ENCODE peak calls at places on chromosomes 5 and 9, in four cellular contexts. Z, L, O and N are unnamed samples.

GRCh38 chr5:128782446-128782845 is 182.8 kb upstream of the SLC27A6 start:
- DNase-seq in O (no peak), Z (no peak), L (no peak), N (peak)

GRCh38 chr5:168992687-168993086 is 308.3 kb downstream of the SLIT3 start:
- DNase-seq in L (peak), O (no peak), Z (no peak), N (no peak)

GRCh38 chr5:17203329-17204132 is 13.9 kb upstream of the BASP1 start:
- DNase-seq in O (no peak), Z (no peak), L (peak), N (no peak)

GRCh38 chr5:1667648-1668140 is 131.9 kb downstream of the MRPL36 start:
- DNase-seq in O (no peak), L (peak), Z (no peak), N (no peak)

GRCh38 chr5:131104169-131104775 is 60.8 kb downstream of the HINT1 start:
- DNase-seq in L (no peak), O (no peak), Z (no peak), N (no peak)

GRCh38 chr9:85416720-85417119 is 325.0 kb downstream of the AGTPBP1 start:
- DNase-seq in L (no peak), Z (no peak), O (no peak), N (no peak)

GRCh38 chr9:124320062-124320973 is 62.6 kb downstream of the NEK6 start:
- DNase-seq in O (no peak), Z (peak), L (peak), N (no peak)

GRCh38 chr9:131815971-131816873 is 76.3 kb upstream of the RAPGEF1 start:
- DNase-seq in O (no peak), Z (no peak), L (no peak), N (no peak)

GRCh38 chr5:129460121-129460950 is at the start of gene ADAMTS19:
- DNase-seq in Z (no peak), L (peak), O (no peak), N (peak)

GRCh38 chr5:133334796-133335639 is 277.3 kb downstream of the FSTL4 start:
- DNase-seq in Z (no peak), O (no peak), L (no peak), N (no peak)

GRCh38 chr5:72417333-72418062 is 89.7 kb downstream of the ZNF366 start:
- DNase-seq in O (no peak), Z (no peak), L (no peak), N (no peak)

GRCh38 chr5:116864157-116864837 is 289.7 kb upstream of the SEMA6A start:
- DNase-seq in L (peak), O (no peak), Z (peak), N (no peak)

GRCh38 chr9:3181049-3181953 is 337.4 kb upstream of the PUM3 start:
- DNase-seq in O (no peak), Z (peak), L (peak), N (peak)

GRCh38 chr5:137843676-137844284 is 23.9 kb upstream of the MYOT start:
- DNase-seq in L (no peak), Z (no peak), O (no peak), N (no peak)

GRCh38 chr9:116156621-116157314 is 3.2 kb downstream of the PAPPA start:
- DNase-seq in L (peak), O (no peak), Z (no peak), N (no peak)

GRCh38 chr5:176466245-176466871 is 18.2 kb downstream of the FAF2 start:
- DNase-seq in Z (no peak), L (no peak), O (no peak), N (no peak)

GRCh38 chr5:135833521-135833920 is 942 bp upstream of the SLC25A48 start:
- DNase-seq in Z (no peak), L (no peak), O (no peak), N (no peak)

GRCh38 chr5:179238628-179238970 is 106.7 kb downstream of the ADAMTS2 start:
- DNase-seq in O (no peak), Z (no peak), L (no peak), N (no peak)

GRCh38 chr5:170430871-170431437 is 41.8 kb upstream of the KCNMB1 start:
- DNase-seq in Z (no peak), O (no peak), L (no peak), N (no peak)

GRCh38 chr9:130728721-130729120 is 35.1 kb downstream of the EXOSC2 start:
- DNase-seq in L (no peak), Z (no peak), O (no peak), N (no peak)

GRCh38 chr5:57751710-57752109 is 269.1 kb upstream of the ACTBL2 start:
- DNase-seq in Z (no peak), O (no peak), L (no peak), N (no peak)

DNA sequence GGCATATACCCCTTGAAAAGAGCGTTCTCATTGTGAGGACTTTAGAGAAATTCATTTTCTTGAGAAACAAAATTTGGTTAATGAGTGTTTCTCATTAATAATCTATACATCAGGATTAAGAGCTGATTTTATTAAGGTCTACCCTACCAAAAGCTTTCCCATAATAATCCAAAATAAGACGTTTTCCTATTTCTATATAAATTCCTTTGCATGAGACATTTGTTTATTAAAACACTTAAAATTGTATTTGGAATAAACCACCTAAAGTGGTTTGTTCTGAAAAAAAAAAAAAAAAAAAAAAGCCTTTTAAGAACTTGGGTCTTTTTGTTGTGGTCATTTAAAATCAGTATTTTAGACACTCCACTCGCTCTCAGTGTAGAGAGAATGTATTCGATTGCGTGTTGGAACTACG is 695 bp upstream of the TMOD1 start:
- DNase-seq in Z (no peak), L (no peak), O (no peak), N (no peak)
- H3K27ac ChIP-seq in Z (no peak), L (no peak), O (no peak), N (no peak)

GRCh38 chr9:98380065-98380681 is 124.7 kb upstream of the TBC1D2 start:
- DNase-seq in Z (peak), O (no peak), L (peak), N (no peak)
- H3K27ac ChIP-seq in Z (no peak), O (no peak), L (no peak), N (no peak)

DNA sequence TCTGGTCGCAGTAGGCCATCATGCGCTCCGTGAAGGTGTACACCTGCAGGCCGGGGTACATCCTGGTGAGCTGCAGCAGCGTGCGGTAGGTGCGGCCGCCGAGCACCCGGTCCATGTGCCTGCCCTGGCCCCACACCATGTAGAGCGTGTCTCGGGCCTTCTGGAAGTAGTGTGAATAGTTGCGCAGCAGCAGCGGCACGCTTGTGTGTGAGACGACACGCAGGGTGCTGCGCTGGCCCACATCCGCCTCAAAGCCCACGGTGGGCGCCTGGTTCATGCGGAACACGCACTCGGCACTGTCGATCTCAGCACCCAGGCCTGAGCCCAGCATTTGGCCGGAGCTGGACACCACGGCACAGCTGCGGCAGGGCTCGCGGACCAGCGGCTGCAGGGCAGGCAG is 4.5 kb downstream of the ST6GALNAC4 start:
- DNase-seq in L (no peak), O (no peak), Z (no peak), N (no peak)
- H3K27ac ChIP-seq in L (no peak), O (no peak), Z (no peak), N (no peak)

GRCh38 chr5:36138900-36139683 is 12.6 kb downstream of the LMBRD2 start:
- DNase-seq in Z (no peak), O (no peak), L (peak), N (no peak)
- H3K27ac ChIP-seq in Z (no peak), O (no peak), L (no peak), N (no peak)

GRCh38 chr5:152061095-152061494 is 136.4 kb upstream of the GLRA1 start:
- DNase-seq in Z (no peak), L (no peak), O (no peak), N (no peak)

GRCh38 chr5:152052470-152052869 is 127.8 kb upstream of the GLRA1 start:
- DNase-seq in O (no peak), L (no peak), Z (no peak), N (no peak)

GRCh38 chr5:152056931-152057330 is 132.3 kb upstream of the GLRA1 start:
- DNase-seq in Z (no peak), O (no peak), L (no peak), N (no peak)

GRCh38 chr5:152063004-152063403 is 138.4 kb upstream of the GLRA1 start:
- DNase-seq in L (no peak), O (no peak), Z (no peak), N (no peak)

DNA sequence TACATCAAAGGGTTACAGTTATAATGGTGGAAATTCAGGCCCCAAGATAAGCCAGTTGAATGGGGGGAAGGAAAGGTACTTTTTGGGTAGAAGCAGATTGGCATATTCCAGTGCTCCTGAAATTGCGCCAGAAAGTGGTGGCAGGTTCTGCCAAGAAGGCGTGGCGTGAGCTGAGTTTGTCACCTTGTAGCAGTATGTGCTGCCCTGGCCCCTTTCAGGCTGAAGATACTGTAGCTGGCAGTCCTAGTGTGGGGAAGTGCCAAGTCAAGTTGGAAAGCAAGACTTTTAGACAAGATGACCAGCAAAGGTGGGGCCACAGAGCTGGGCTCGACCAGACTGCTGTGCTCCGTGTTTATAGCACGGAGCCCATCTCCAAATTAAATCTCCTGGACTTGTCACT is 133.6 kb upstream of the GLRA1 start:
- DNase-seq in O (no peak), Z (no peak), L (no peak), N (no peak)
- H3K27ac ChIP-seq in O (no peak), Z (no peak), L (no peak), N (no peak)

DNA sequence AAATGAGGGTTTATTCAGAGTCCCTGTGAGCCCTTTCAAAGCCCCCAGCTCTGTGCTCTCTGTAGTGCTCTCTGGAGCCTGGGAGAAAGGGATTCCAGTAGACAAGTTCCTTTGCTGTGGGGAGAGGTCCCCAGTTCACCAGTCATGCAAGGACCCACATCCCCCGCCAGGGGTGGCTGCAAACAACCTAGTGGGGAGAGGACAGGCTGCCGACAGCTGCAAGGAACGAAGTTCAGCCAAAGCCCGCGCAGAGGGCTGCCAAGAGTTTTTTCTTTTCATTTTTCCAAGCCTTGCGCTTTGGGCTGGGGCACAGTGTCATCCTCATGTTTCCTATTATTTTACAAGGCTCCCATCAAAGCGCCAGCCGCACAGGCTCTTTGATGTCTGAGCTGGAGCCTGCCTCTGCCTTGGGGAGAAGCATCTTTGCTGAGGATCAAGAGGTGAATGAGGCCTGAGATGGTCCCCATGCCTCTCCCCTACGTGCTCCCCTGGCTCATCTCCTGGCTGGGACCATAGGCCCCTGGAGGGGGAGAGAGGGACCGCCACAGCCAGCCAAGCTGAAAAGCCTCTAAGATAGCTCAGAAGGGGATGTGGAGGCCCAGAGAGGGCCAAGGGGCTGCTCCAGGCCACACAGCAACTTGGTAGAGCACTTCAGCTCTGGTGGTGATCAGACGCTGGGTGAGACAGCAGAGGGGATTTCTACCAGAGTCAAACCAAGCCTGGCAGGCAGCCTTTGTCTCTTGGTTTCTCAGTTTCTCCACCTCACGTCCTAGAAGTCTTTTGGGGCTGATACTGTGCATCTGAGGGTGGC is 50.5 kb upstream of the SYNPO start:
- DNase-seq in Z (peak), L (peak), O (no peak), N (no peak)
- H3K27ac ChIP-seq in Z (no peak), L (no peak), O (no peak), N (no peak)

GRCh38 chr9:133421615-133422542 is at the start of gene ADAMTS13:
- DNase-seq in O (no peak), Z (no peak), L (peak), N (no peak)
- H3K27ac ChIP-seq in O (no peak), Z (no peak), L (peak), N (no peak)

GRCh38 chr5:173055722-173055982 is 500 bp upstream of the CREBRF start:
- DNase-seq in L (no peak), O (no peak), Z (no peak), N (no peak)
- H3K27ac ChIP-seq in L (no peak), O (peak), Z (no peak), N (no peak)

GRCh38 chr9:23945897-23946296 is 119.9 kb upstream of the ELAVL2 start:
- DNase-seq in O (no peak), L (peak), Z (no peak), N (no peak)

GRCh38 chr9:23938908-23939307 is 112.9 kb upstream of the ELAVL2 start:
- DNase-seq in O (no peak), Z (no peak), L (no peak), N (no peak)

GRCh38 chr9:23941051-23941450 is 115.0 kb upstream of the ELAVL2 start:
- DNase-seq in L (no peak), Z (no peak), O (no peak), N (peak)
- H3K27ac ChIP-seq in L (no peak), Z (no peak), O (no peak), N (no peak)